ENCODE peak calls at places on chromosomes 5 and 9, in six cellular contexts. F, C, A, Q, I and D are unnamed samples.

GRCh38 chr9:4894076-4894475 is 91.0 kb upstream of the JAK2 start:
- DNase-seq in Q (no peak), F (peak), C (no peak), A (no peak), I (no peak), D (no peak)

GRCh38 chr5:77087484-77088291 is 603 bp upstream of the ZBED3 start:
- DNase-seq in Q (peak), C (peak), F (peak), A (peak), I (peak), D (peak)

GRCh38 chr5:133894143-133894542 is 74.3 kb downstream of the C5orf15 start:
- DNase-seq in F (no peak), Q (no peak), C (no peak), A (no peak), I (no peak), D (no peak)

GRCh38 chr5:6220346-6221088 is 157.8 kb downstream of the MED10 start:
- DNase-seq in A (no peak), I (no peak), C (no peak), F (no peak), Q (no peak), D (no peak)

GRCh38 chr9:134959971-134960310 is 42.2 kb upstream of the FCN1 start:
- DNase-seq in I (peak), A (no peak), Q (no peak), F (no peak), C (no peak), D (no peak)

GRCh38 chr5:56574778-56575177 is 240.6 kb upstream of the MAP3K1 start:
- DNase-seq in A (no peak), F (no peak), C (no peak), Q (no peak), I (no peak), D (no peak)

GRCh38 chr9:37121881-37122280 is 1.5 kb downstream of the ZCCHC7 start:
- DNase-seq in F (no peak), I (no peak), C (no peak), A (no peak), Q (no peak), D (no peak)

GRCh38 chr9:108234811-108235210 is 621.0 kb downstream of the ACTL7B start:
- DNase-seq in Q (no peak), I (no peak), C (no peak), A (no peak), F (no peak), D (no peak)

GRCh38 chr9:120366646-120367019 is 213.3 kb downstream of the CDK5RAP2 start:
- DNase-seq in A (no peak), C (peak), F (peak), Q (no peak), I (no peak), D (peak)

GRCh38 chr9:126704157-126704941 is 90.6 kb downstream of the LMX1B start:
- DNase-seq in F (peak), Q (no peak), I (no peak), C (no peak), A (peak), D (no peak)

GRCh38 chr9:128684325-128685021 is 4.5 kb upstream of the SET start:
- DNase-seq in C (peak), I (peak), A (peak), F (peak), Q (peak), D (peak)

GRCh38 chr5:140242099-140242498 is 60.8 kb downstream of the PFDN1 start:
- DNase-seq in C (peak), I (no peak), Q (no peak), F (no peak), A (no peak), D (no peak)

GRCh38 chr5:138753794-138754698 is 821 bp downstream of the CTNNA1 start:
- DNase-seq in I (peak), C (peak), Q (peak), A (peak), F (peak), D (peak)

GRCh38 chr5:169861934-169862333 is 118.4 kb downstream of the INSYN2B start:
- DNase-seq in F (peak), I (no peak), Q (no peak), C (no peak), A (no peak), D (no peak)

GRCh38 chr5:73323466-73323865 is 125.1 kb downstream of the FOXD1 start:
- DNase-seq in C (no peak), Q (no peak), A (no peak), I (no peak), F (no peak), D (no peak)

GRCh38 chr9:115133649-115134048 is 15.7 kb upstream of the TNC start:
- DNase-seq in Q (no peak), C (no peak), I (no peak), A (no peak), F (peak), D (no peak)

GRCh38 chr9:127123239-127123935 is 952 bp upstream of the ANGPTL2 start:
- DNase-seq in F (no peak), A (no peak), C (peak), I (no peak), Q (no peak), D (no peak)

GRCh38 chr5:111820072-111820471 is 63.1 kb upstream of the NREP start:
- DNase-seq in C (no peak), Q (no peak), I (no peak), F (no peak), A (no peak), D (no peak)

GRCh38 chr9:135815433-135816178 is 91.7 kb downstream of the CAMSAP1 start:
- DNase-seq in C (no peak), I (no peak), A (no peak), F (no peak), Q (no peak), D (no peak)

GRCh38 chr5:3116366-3116765 is 364.9 kb upstream of the IRX2 start:
- DNase-seq in A (no peak), C (no peak), Q (no peak), F (no peak), I (no peak), D (no peak)

GRCh38 chr5:133421394-133421793 is 190.9 kb downstream of the FSTL4 start:
- DNase-seq in C (peak), A (no peak), Q (no peak), I (no peak), F (peak), D (no peak)

GRCh38 chr9:80839821-80840670 is 849.3 kb downstream of the TLE1 start:
- DNase-seq in F (no peak), I (no peak), A (no peak), Q (no peak), C (no peak), D (no peak)

GRCh38 chr9:134839441-134840125 is 41.0 kb upstream of the FCN2 start:
- DNase-seq in C (peak), F (no peak), A (no peak), Q (no peak), I (no peak), D (no peak)

GRCh38 chr9:108296056-108296455 is 559.7 kb downstream of the ACTL7B start:
- DNase-seq in C (no peak), I (no peak), F (no peak), Q (no peak), A (no peak), D (no peak)

GRCh38 chr5:38396766-38397165 is 138.4 kb downstream of the EGFLAM start:
- DNase-seq in A (no peak), Q (no peak), F (no peak), C (no peak), I (no peak), D (no peak)

GRCh38 chr5:157283434-157283833 is 17.5 kb downstream of the CYFIP2 start:
- DNase-seq in A (no peak), I (no peak), C (no peak), F (no peak), Q (no peak), D (no peak)

GRCh38 chr5:10118150-10118549 is 131.5 kb downstream of the ATPSCKMT start:
- DNase-seq in Q (no peak), C (no peak), F (no peak), A (no peak), I (no peak), D (peak)
- H3K4me3 ChIP-seq in Q (no peak), C (no peak), F (no peak), A (no peak), I (no peak), D (no peak)

GRCh38 chr9:91156451-91157234 is 205.1 kb downstream of the AUH start:
- DNase-seq in A (no peak), Q (peak), I (no peak), C (no peak), F (no peak), D (no peak)

GRCh38 chr9:91151741-91152095 is 210.0 kb downstream of the AUH start:
- DNase-seq in Q (no peak), C (no peak), A (no peak), I (no peak), F (no peak), D (no peak)

GRCh38 chr9:91155746-91156145 is 206.0 kb downstream of the AUH start:
- DNase-seq in Q (no peak), F (no peak), C (no peak), A (no peak), I (no peak), D (no peak)

GRCh38 chr9:91155181-91155580 is 206.5 kb downstream of the AUH start:
- DNase-seq in Q (no peak), C (no peak), I (no peak), F (no peak), A (no peak), D (no peak)

DNA sequence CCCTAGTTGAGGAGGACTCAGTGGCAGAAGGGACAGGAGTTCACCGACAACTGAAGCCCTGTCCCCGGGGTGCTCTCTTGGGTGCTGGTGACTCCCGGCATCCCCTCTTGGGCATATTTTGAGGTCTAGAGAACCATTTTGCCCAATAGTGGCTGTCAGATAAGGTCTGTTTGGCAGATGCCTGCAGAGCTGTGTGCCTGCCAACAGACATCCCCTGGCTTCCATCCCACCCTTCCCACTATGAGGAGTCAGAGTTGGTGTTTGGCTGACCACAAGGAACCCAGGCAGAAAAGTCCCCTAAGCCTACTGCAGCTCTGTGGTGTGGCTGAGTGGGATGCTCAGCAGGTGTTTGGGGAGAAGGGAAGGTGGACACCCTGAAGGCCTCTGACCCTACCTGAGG is 207.0 kb downstream of the AUH start:
- DNase-seq in I (no peak), C (no peak), F (no peak), Q (no peak), A (no peak), D (no peak)
- TF ChIP-seq CTCF in I (no peak), C (no peak), F (no peak), Q (no peak), A (no peak), D (no peak)

DNA sequence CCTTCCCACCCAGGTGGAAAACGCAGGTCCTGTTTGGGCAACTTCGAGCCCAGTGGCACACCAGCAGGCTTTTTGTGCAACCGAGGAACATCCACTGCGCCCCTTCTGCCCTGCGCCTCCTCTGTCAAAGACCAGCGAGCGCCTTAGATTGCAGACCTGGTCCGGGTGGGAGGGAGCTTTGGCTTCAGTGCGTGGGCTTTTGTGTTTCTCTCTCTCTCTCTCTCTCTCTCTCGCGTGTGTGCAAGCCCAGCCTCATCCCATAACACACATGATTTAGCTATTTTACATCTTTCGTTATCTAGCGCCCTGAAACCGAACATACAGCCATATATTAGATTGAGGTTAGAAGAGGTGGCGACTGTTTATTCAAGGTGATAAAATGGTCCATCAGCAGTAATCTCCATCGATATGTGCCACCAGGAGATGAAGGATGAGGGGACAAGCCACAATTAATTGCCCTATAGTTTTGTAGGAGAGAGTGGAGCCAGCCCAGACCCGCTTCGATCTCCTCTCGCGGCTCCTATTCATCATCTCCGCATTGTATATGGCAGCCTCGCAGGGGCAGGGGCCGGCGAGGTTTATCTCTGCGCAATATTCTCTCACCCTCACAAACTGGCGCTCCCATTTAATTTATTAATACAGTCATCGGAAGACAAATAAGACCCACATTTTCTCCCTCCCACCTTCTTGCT is 5.3 kb downstream of the PRDM6 start:
- DNase-seq in A (no peak), F (no peak), C (peak), I (no peak), Q (no peak), D (no peak)
- H3K4me3 ChIP-seq in A (no peak), F (no peak), C (peak), I (peak), Q (no peak), D (no peak)

GRCh38 chr5:75053286-75054109 is 1.1 kb upstream of the GCNT4 start:
- DNase-seq in Q (peak), A (peak), C (peak), F (peak), I (peak), D (no peak)
- TF ChIP-seq CTCF in Q (no peak), A (no peak), C (no peak), F (peak), I (no peak), D (peak)

DNA sequence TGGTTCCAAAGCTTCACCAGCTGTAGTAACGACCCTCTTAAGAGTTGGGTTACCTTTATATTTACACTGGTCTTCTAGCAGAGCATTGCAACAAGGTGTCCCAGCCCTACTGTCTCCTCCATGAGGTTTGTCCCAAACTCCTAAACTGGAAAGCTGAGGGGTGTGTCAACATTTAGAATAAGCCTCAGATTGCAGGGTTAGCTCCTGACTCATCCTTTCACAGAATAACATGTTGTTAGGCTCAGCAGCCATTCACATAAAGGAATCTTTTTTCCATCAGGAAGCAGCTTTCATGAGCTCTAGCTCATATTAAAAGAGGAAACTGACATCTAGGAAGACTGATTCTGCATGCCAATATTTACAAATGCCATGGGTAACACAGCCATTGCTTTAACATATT is 238.7 kb downstream of the EFNA5 start:
- DNase-seq in I (no peak), C (no peak), Q (no peak), F (peak), A (no peak), D (no peak)
- H3K4me3 ChIP-seq in I (no peak), C (no peak), Q (no peak), F (no peak), A (no peak), D (no peak)

DNA sequence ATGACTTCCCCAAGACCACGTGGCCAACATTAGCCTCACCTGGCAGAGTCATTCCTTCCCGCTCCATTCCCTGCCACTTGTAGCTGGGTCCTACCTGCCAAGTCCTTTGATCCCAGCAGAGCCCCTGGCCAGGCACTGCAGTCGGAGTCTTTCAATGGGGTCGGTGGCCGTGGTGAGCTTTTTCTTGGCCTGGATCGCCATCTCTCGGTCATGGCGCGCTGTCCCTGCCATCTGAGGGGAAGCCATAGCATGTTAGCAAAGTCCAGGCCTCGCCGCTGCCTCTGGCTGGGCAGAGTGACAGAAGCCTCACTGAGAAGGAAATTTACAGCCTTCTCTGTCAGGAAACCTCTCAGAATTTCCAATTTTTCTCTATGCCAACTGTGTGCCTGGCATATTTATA is 17.5 kb downstream of the CAPSL start:
- DNase-seq in I (no peak), C (peak), Q (no peak), F (no peak), A (no peak), D (no peak)
- TF ChIP-seq CTCF in I (no peak), C (peak), Q (no peak), F (peak), A (no peak), D (peak)